ENCODE peak calls at places on chromosomes 13 and 19, in four cellular contexts. G is HL-60, J is K562, P is GM12878. X is an unnamed sample.

GRCh38 chr19:13053761-13054604 is 48.7 kb downstream of the LYL1 start:
- DNase-seq in G (no peak), J (no peak), P (no peak), X (no peak)

GRCh38 chr13:111657013-111657412 is 336.6 kb downstream of the TEX29 start:
- DNase-seq in G (no peak), J (no peak), P (no peak), X (no peak)

GRCh38 chr13:105969761-105970160 is 565.7 kb downstream of the EFNB2 start:
- DNase-seq in G (no peak), J (no peak), P (no peak), X (no peak)

GRCh38 chr13:105363747-105364177 is 1171.7 kb downstream of the EFNB2 start:
- DNase-seq in G (peak; percentile 20), J (no peak), P (no peak), X (no peak)

GRCh38 chr13:111330211-111330610 is 9.8 kb downstream of the TEX29 start:
- DNase-seq in G (no peak), J (no peak), P (no peak), X (no peak)

GRCh38 chr19:44972802-44973201 is 17.6 kb downstream of the CLPTM1 start:
- DNase-seq in G (no peak), J (no peak), P (no peak), X (no peak)

GRCh38 chr13:29336356-29336755 is 259.1 kb downstream of the SLC7A1 start:
- DNase-seq in G (no peak), J (no peak), P (no peak), X (no peak)

GRCh38 chr19:44647144-44647543 is 3.4 kb downstream of the PVR start:
- DNase-seq in G (no peak), J (no peak), P (no peak), X (no peak)

GRCh38 chr13:32135655-32136054 is 104.1 kb downstream of the FRY start:
- DNase-seq in G (no peak), J (no peak), P (no peak), X (no peak)

GRCh38 chr19:39110263-39110967 is 15.2 kb upstream of the PAK4 start:
- DNase-seq in G (no peak), J (peak; percentile 70), P (no peak), X (peak; percentile 82)

GRCh38 chr19:28883241-28883693 is 329.7 kb downstream of the UQCRFS1 start:
- DNase-seq in G (no peak), J (no peak), P (no peak), X (no peak)

GRCh38 chr13:30690282-30691188 is 44.8 kb upstream of the ALOX5AP start:
- DNase-seq in G (peak; percentile 75), J (no peak), P (no peak), X (no peak)

GRCh38 chr13:95420501-95420900 is 119.2 kb upstream of the ABCC4 start:
- DNase-seq in G (peak; percentile 27), J (no peak), P (no peak), X (no peak)

GRCh38 chr19:40006273-40006691 is 9.4 kb downstream of the ZNF546 start:
- DNase-seq in G (no peak), J (peak; percentile 56), P (no peak), X (no peak)

GRCh38 chr13:74570834-74571233 is 436.6 kb upstream of the KLF12 start:
- DNase-seq in G (no peak), J (no peak), P (no peak), X (no peak)
- TF ChIP-seq SPI1 in G (no peak), J (no peak), P (no peak), X (no peak)

DNA sequence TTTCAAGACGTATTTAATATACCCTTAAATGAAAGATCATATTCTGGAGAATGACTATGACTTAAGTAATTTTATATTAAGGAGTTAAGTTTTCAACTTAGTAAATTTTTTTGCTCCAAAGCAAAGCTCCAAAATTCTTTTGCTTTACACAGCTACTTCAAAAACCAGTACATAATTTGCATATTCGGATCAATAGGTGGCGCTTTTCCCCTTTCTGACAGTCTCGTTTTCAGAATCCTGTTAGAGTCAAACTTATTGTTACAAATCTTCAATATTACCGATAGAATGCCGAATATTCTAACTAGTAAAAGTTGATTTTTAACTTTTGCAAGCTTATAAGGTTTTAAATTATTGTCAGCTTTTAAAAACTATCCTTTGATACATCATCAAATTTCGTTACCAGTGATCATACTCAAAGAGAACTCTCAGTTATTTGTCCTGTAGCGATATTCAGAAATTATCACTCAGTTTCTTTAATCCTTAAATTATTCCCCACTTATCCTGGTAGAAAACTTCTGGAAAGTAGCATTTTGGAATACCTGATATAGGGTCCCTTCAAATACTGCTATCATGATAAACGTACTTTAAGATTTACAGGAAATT is 852.7 kb upstream of the KLHL1 start:
- DNase-seq in G (no peak), J (no peak), P (peak; percentile 3), X (no peak)
- TF ChIP-seq SPI1 in G (no peak), J (no peak), P (no peak), X (no peak)

GRCh38 chr19:7995756-7996155 is 9.7 kb downstream of the ELAVL1 start:
- DNase-seq in G (no peak), J (no peak), P (no peak), X (no peak)
- TF ChIP-seq SPI1 in G (no peak), J (no peak), P (no peak), X (no peak)

DNA sequence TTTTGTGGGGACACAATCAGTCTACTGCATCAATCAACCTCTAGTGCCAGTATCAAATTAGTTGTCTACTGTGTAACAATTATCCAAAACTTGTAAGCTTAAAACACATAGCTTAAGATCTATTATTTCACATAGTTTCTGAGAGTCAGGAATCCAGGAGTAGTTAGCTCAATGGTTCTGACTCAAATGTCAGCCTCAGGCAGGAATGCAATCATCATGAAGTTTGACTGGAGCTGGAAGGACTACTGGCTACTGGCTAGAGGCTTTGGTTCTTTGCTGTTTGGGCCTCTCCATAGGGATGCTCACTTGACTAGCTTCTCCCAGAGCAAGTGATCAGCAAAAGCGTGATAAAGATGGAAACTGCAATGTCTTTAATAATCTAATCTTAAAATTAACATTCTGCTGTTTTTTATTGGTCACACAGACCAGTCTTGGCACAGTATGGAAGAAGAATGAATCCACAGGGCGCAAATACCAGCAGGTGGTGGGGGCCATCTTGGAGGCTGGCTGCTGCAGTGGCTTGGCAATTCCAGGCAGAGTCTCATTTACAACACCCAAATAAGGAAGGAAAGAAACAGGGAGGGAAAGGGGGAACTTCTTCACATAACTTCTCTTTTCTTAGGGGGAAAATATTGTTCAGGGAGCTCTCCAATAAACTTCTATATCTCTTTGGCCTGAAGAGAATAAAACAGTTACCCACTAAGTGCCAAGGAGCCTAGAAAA is 15.7 kb downstream of the CAB39L start:
- DNase-seq in G (no peak), J (no peak), P (no peak), X (no peak)
- TF ChIP-seq SPI1 in G (no peak), J (no peak), P (no peak), X (no peak)

GRCh38 chr13:43110658-43111057 is 87.3 kb downstream of the DNAJC15 start:
- DNase-seq in G (no peak), J (no peak), P (no peak), X (no peak)
- TF ChIP-seq SPI1 in G (no peak), J (no peak), P (no peak), X (no peak)

DNA sequence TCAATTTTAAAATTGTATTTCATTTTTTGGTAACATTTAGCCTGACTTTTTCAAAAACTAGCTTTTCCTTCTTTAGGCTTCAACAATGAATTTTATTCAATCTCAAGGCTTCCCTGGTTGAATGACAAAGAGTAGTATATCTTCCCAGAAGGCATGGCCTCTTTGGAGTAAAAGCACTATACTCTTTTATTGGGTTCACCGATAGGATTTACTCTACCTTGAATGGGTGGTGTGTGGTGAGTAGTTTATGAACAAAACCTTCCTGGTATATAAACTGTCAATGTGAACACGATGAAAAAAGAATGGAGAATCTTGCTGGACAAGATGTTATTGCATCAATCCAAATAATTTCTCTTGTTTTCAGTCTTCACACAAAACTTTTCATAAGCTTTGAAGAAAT is 167.7 kb downstream of the DACH1 start:
- DNase-seq in G (no peak), J (no peak), P (no peak), X (no peak)
- TF ChIP-seq SPI1 in G (no peak), J (no peak), P (no peak), X (no peak)

DNA sequence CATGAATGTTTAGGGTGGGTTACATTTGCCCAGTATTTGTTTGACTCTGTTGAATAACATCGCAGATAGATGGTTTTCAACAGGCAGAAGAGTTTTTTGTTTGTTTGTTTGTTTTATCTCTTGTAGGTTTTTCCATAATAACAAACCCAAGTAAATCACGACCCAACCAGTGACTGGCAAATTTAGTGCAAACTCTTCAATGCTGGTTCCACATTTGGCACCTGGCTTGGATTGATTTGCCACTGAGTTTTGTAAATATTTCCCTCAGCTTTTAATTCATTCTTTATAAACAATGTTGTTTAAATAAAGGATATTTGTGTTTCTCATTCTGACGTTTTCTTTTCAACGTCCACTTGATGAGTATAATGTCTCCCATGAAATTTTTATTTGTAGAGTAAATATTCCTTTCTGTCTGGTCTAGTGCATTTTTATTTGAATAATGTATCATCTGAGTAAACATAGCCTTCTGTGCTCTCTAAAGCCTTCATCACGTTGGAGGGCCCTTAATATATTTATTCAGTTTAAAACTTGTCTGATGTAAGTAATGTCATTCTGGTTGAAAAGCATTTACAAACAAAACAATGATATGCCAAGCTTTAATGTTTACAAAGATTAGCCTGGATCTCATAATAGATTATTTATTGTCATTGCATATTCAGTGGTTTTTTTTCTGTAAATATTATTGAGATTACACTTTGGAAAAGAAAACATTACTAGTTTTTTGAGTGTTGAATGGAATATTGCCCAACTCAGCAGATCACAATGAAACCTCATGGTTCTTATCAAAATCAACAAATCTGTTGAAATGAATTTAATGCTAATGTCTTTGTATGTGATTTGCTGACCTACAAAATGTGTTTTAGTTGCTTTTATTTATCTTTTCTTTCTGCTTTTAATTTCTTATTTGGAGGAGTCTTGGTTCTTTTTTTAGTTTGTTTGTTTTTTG is 90.4 kb upstream of the PEG3 start:
- DNase-seq in G (no peak), J (no peak), P (no peak), X (no peak)
- TF ChIP-seq SPI1 in G (no peak), J (no peak), P (no peak), X (no peak)

GRCh38 chr13:47038196-47038595 is 141.3 kb upstream of the HTR2A start:
- DNase-seq in G (no peak), J (no peak), P (no peak), X (no peak)

GRCh38 chr13:47039106-47039505 is 142.3 kb upstream of the HTR2A start:
- DNase-seq in G (no peak), J (no peak), P (no peak), X (no peak)

GRCh38 chr13:47036291-47037008 is 139.6 kb upstream of the HTR2A start:
- DNase-seq in G (no peak), J (no peak), P (peak; percentile 64), X (no peak)

GRCh38 chr13:47027797-47028437 is 131.1 kb upstream of the HTR2A start:
- DNase-seq in G (no peak), J (no peak), P (no peak), X (no peak)

GRCh38 chr13:47033216-47033615 is 136.4 kb upstream of the HTR2A start:
- DNase-seq in G (no peak), J (no peak), P (no peak), X (no peak)
- TF ChIP-seq SPI1 in G (no peak), J (no peak), P (no peak), X (no peak)